ENCODE peak calls at places on chromosomes 7 and 10, in six cellular contexts. Y is skeletal muscle cell, X is activated T-cell treated with anti-CD3 and anti-CD28 coated beads for 1 hour, E is NCI-H187 treated with DMSO at 0.1 percent for 48 hours, P is amniotic stem cell, W is KBM-7. H is an unnamed sample.

GRCh38 chr7:111992601-111993000 is 213.6 kb downstream of the DOCK4 start:
- DNase-seq in Y (no peak), X (no peak), E (no peak), P (no peak), W (no peak), H (no peak)

GRCh38 chr10:30284860-30285594 is 64.1 kb downstream of the MTPAP start:
- DNase-seq in Y (no peak), X (no peak), E (no peak), P (no peak), W (peak), H (no peak)

GRCh38 chr7:44267719-44268413 is 57.5 kb downstream of the CAMK2B start:
- DNase-seq in Y (no peak), X (no peak), E (no peak), P (no peak), W (no peak), H (no peak)

GRCh38 chr7:29565982-29566746 is 2.5 kb downstream of the PRR15 start:
- DNase-seq in Y (no peak), X (no peak), E (no peak), P (no peak), W (no peak), H (no peak)

GRCh38 chr7:35776686-35777085 is 24.2 kb upstream of the SEPTIN7 start:
- DNase-seq in Y (no peak), X (no peak), E (no peak), P (no peak), W (no peak), H (no peak)

GRCh38 chr7:1537631-1538412 is 7.3 kb downstream of the MAFK start:
- DNase-seq in Y (peak), X (no peak), E (no peak), P (peak), W (no peak), H (peak)

GRCh38 chr7:134480730-134481129 is 21.8 kb upstream of the AKR1B1 start:
- DNase-seq in Y (no peak), X (no peak), E (no peak), P (no peak), W (no peak), H (no peak)

GRCh38 chr7:27167916-27168264 is 2.6 kb upstream of the HOXA9 start:
- DNase-seq in Y (no peak), X (no peak), E (no peak), P (no peak), W (no peak), H (no peak)

GRCh38 chr10:5584895-5585516 is 60.2 kb downstream of the CALML3 start:
- DNase-seq in Y (no peak), X (no peak), E (no peak), P (peak), W (no peak), H (peak)

GRCh38 chr7:86904949-86905834 is 154.3 kb downstream of the ELAPOR2 start:
- DNase-seq in Y (no peak), X (no peak), E (no peak), P (no peak), W (peak), H (no peak)

GRCh38 chr7:92415225-92415624 is 32.1 kb upstream of the GATAD1 start:
- DNase-seq in Y (no peak), X (no peak), E (no peak), P (no peak), W (no peak), H (no peak)

H was measured in astrocyte of the cerebellum.